ENCODE peak calls at places on chromosomes 13 and 19, in eight cellular contexts. U, X, Z, N, D, K, C and L are unnamed samples.

GRCh38 chr13:30463820-30464495 is 1.8 kb downstream of the HMGB1 start:
- DNase-seq in K (peak), U (peak), D (peak), N (no peak), X (peak), Z (peak), C (peak), L (no peak)

GRCh38 chr13:33186851-33187250 is 98.7 kb downstream of the STARD13 start:
- DNase-seq in C (no peak), K (peak), U (no peak), X (peak), D (peak), Z (no peak), N (no peak), L (no peak)

GRCh38 chr19:49801966-49802661 is 11.0 kb downstream of the FUZ start:
- DNase-seq in C (peak), K (peak), D (no peak), U (peak), Z (no peak), N (peak), X (peak), L (peak)

GRCh38 chr13:111280226-111280625 is 40.2 kb upstream of the TEX29 start:
- DNase-seq in U (no peak), D (no peak), N (no peak), X (no peak), K (no peak), Z (no peak), C (no peak), L (no peak)

GRCh38 chr13:112702341-112702982 is 12.6 kb downstream of the ATP11A start:
- DNase-seq in D (no peak), Z (no peak), K (no peak), N (peak), C (no peak), X (no peak), U (peak), L (peak)

GRCh38 chr19:38037151-38037611 is 130.2 kb downstream of the SIPA1L3 start:
- DNase-seq in Z (no peak), N (no peak), U (no peak), D (no peak), C (no peak), K (no peak), X (no peak), L (peak)

GRCh38 chr19:1252818-1253513 is 4.6 kb downstream of the MIDN start:
- DNase-seq in X (peak), K (peak), Z (no peak), C (peak), N (peak), D (no peak), U (peak), L (no peak)

GRCh38 chr19:49820125-49820524 is 2.0 kb downstream of the MED25 start:
- DNase-seq in C (no peak), U (no peak), X (no peak), K (no peak), Z (no peak), D (no peak), N (no peak), L (no peak)

GRCh38 chr13:110312669-110313031 is 5.6 kb downstream of the COL4A2 start:
- DNase-seq in U (peak), X (peak), Z (no peak), C (no peak), K (peak), N (peak), D (no peak), L (no peak)

GRCh38 chr13:39036212-39036611 is 1.7 kb downstream of the PROSER1 start:
- DNase-seq in N (no peak), U (peak), Z (no peak), K (peak), C (no peak), D (no peak), X (peak), L (no peak)

GRCh38 chr19:48613852-48614435 is 932 bp downstream of the FAM83E start:
- DNase-seq in K (no peak), C (no peak), N (no peak), X (peak), D (no peak), U (peak), Z (no peak), L (no peak)

GRCh38 chr19:29119582-29119981 is 93.4 kb downstream of the UQCRFS1 start:
- DNase-seq in X (peak), C (no peak), N (no peak), K (no peak), Z (no peak), U (peak), D (no peak), L (peak)